ENCODE peak calls at places on chromosomes 2 and 18, in six cellular contexts. V is retinal pigment epithelial cell, B is astrocyte of the cerebellum, N is foreskin fibroblast, I is GM12865, J is left ventricle myocardium inferior. Y is an unnamed sample.

GRCh38 chr18:49768051-49768391 is 45.3 kb downstream of the ACAA2 start:
- DNase-seq in N (peak), B (peak), V (peak), J (peak), I (peak), Y (no peak)

GRCh38 chr18:519019-519879 is 18.7 kb upstream of the COLEC12 start:
- DNase-seq in V (no peak), N (peak), J (peak), I (peak), B (no peak), Y (no peak)

GRCh38 chr2:235394278-235394828 is 99.5 kb upstream of the AGAP1 start:
- DNase-seq in V (peak), I (no peak), B (peak), J (no peak), N (peak), Y (peak)

GRCh38 chr18:10051877-10052631 is 138.2 kb downstream of the VAPA start:
- DNase-seq in B (peak), V (no peak), N (peak), J (peak), I (no peak), Y (no peak)

GRCh38 chr2:227488045-227488444 is 16.1 kb downstream of the AGFG1 start:
- DNase-seq in I (no peak), V (no peak), B (no peak), J (no peak), N (no peak), Y (no peak)

GRCh38 chr2:37894601-37895000 is 30.5 kb upstream of the RMDN2 start:
- DNase-seq in V (no peak), I (no peak), B (peak), J (no peak), N (no peak), Y (no peak)

GRCh38 chr2:215532844-215533243 is 97.0 kb upstream of the FN1 start:
- DNase-seq in B (no peak), N (peak), J (no peak), V (no peak), I (no peak), Y (no peak)

GRCh38 chr2:216756435-216756834 is 61.1 kb upstream of the IGFBP5 start:
- DNase-seq in V (no peak), N (no peak), B (no peak), J (no peak), I (no peak), Y (no peak)

GRCh38 chr2:31066594-31066993 is 71.6 kb downstream of the GALNT14 start:
- DNase-seq in J (no peak), N (no peak), I (no peak), V (no peak), B (no peak), Y (no peak)

GRCh38 chr18:12336251-12336650 is 28.2 kb downstream of the TUBB6 start:
- DNase-seq in B (no peak), I (no peak), N (no peak), J (no peak), V (no peak), Y (peak)

GRCh38 chr18:34322365-34323289 is 97.9 kb upstream of the NOL4 start:
- DNase-seq in V (no peak), N (peak), I (peak), J (peak), B (peak), Y (peak)

GRCh38 chr2:185475868-185476267 is 262.7 kb upstream of the FSIP2 start:
- DNase-seq in J (no peak), I (no peak), V (no peak), N (no peak), B (no peak), Y (no peak)

GRCh38 chr2:1690056-1690775 is 54.1 kb downstream of the PXDN start:
- DNase-seq in B (no peak), V (peak), I (no peak), N (peak), J (no peak), Y (no peak)

GRCh38 chr2:88127888-88128653 is at the start of gene FABP1:
- DNase-seq in N (no peak), J (no peak), B (no peak), I (no peak), V (no peak), Y (no peak)

GRCh38 chr18:63320041-63320689 is 596 bp upstream of the BCL2 start:
- DNase-seq in I (peak), V (no peak), J (peak), B (peak), N (peak), Y (no peak)

DNA sequence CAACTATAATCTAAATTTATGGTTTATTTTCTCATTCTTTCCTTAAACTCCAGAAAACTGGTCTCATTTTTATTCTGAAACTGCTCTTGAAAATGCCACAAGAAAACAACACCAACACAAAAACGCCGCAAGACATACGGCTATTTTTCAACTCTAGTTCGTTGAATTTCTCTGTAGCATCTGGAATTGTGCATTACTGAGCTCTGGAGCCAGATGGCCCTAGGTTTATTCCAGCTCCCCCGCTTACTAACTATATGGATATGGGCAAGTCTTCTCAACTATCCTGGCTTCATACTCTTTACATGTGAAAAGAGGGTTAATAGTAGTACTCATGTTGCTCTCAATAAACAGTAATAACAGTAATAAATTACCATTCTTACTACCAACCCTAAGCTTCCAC is 19.9 kb downstream of the FAM98A start:
- DNase-seq in V (no peak), N (peak), J (no peak), I (no peak), B (no peak), Y (no peak)
- TF ChIP-seq CTCF in V (no peak), N (no peak), J (no peak), I (no peak), B (no peak), Y (no peak)

GRCh38 chr2:240413813-240414429 is 21.5 kb upstream of the GPC1 start:
- DNase-seq in J (no peak), N (no peak), B (no peak), V (no peak), I (no peak), Y (no peak)

GRCh38 chr2:240410808-240411207 is 24.7 kb upstream of the GPC1 start:
- DNase-seq in N (no peak), B (no peak), I (no peak), J (no peak), V (no peak), Y (no peak)

GRCh38 chr2:240412211-240412830 is 23.1 kb upstream of the GPC1 start:
- DNase-seq in N (no peak), B (no peak), J (no peak), I (no peak), V (no peak), Y (no peak)

GRCh38 chr2:240411261-240412160 is 24.0 kb upstream of the GPC1 start:
- DNase-seq in J (no peak), I (no peak), V (no peak), N (no peak), B (no peak), Y (no peak)

GRCh38 chr2:240412975-240413812 is 22.3 kb upstream of the GPC1 start:
- DNase-seq in J (no peak), N (no peak), V (no peak), B (no peak), I (no peak), Y (no peak)
- TF ChIP-seq CTCF in J (no peak), N (no peak), V (no peak), B (no peak), I (peak), Y (no peak)

DNA sequence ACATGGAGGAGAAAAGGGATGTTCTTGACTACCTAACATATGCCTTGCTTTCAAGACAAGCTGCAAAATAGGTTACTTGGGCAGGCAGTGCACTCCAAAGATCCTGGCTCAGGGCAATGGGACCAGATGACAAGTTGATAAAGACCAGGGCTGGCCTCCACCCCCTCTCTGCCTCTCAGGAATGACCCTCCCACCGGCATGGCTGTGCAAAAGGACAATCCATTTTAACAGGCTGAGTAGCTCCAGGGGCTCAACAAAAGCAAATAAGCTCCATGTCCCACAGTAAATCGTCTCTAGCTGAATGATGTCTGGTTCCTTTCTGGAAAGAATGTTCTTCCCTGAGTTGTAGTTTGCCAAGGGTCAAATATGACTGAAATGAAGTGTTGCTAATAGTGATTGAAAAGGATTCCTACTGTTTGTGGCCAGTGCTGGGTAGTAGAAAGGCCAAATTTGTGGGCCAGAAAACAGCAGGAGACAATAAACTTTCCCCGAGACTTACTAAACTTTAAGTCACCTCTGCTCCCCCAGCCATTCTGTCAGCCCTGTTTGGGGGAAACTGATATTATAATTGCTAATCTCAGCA is 434.4 kb upstream of the ETAA1 start:
- DNase-seq in J (no peak), V (no peak), N (no peak), B (peak), I (no peak), Y (no peak)
- TF ChIP-seq CTCF in J (no peak), V (no peak), N (no peak), B (no peak), I (no peak), Y (no peak)

GRCh38 chr2:131105156-131105949 is at the start of gene PLEKHB2:
- DNase-seq in I (peak), V (no peak), B (peak), N (peak), J (peak), Y (no peak)
- TF ChIP-seq CTCF in I (peak), V (peak), B (peak), N (no peak), J (peak), Y (peak)

DNA sequence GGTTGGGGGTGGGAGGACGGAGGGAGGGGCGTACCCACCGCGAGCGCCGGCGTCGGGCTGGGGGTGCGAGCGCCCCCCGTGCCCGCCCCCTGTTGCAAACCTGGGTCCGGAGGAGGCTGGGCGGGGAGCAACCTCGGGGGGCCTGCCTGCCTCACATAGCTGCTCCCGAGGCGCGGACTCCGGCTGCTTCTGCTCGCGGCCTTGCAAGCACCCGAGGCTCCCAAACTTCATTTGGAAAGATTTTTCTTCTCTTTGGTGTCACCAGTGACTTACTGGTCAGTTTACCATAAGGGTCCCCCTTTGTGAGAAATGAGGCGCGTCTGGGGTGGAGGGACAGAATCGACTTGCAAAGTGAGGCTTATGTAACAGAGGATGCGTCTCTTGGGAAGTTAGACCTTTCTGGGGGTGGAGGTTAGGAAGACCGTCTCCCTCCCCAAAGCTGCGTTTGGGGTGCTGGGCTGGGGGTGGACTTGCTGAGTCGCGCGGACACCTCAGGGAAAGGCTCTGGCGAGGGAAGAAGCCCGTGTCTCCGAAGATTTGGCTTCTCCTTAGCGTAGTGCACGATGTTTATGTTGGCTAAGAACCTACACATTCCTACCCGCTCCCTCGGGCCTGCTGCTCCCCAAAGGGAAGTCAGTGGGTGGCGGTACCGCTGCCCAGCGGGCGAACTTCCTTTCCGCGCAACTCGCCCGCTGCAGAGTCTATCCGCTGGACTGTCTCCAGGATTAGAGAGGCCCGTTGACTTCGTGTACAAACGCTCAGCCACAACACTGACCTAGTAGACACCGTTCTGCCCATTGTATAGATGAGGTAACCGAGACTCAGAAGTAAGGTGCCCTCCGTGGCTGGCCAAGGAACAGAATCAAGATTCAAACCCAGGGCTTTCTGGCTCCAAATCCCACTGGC is 575 bp downstream of the TMEM37 start:
- DNase-seq in J (no peak), V (no peak), B (peak), N (peak), I (no peak), Y (no peak)
- TF ChIP-seq CTCF in J (no peak), V (no peak), B (no peak), N (no peak), I (no peak), Y (no peak)

GRCh38 chr2:207231106-207231860 is 65.5 kb upstream of the KLF7 start:
- DNase-seq in N (no peak), J (no peak), B (no peak), V (no peak), I (no peak), Y (no peak)

GRCh38 chr2:207227749-207228145 is 62.0 kb upstream of the KLF7 start:
- DNase-seq in N (no peak), B (no peak), V (no peak), I (no peak), J (no peak), Y (no peak)

GRCh38 chr2:207229161-207229560 is 63.4 kb upstream of the KLF7 start:
- DNase-seq in B (no peak), I (no peak), N (no peak), V (no peak), J (no peak), Y (no peak)

GRCh38 chr2:207231962-207232361 is 66.2 kb upstream of the KLF7 start:
- DNase-seq in J (no peak), V (no peak), I (no peak), B (no peak), N (peak), Y (no peak)

DNA sequence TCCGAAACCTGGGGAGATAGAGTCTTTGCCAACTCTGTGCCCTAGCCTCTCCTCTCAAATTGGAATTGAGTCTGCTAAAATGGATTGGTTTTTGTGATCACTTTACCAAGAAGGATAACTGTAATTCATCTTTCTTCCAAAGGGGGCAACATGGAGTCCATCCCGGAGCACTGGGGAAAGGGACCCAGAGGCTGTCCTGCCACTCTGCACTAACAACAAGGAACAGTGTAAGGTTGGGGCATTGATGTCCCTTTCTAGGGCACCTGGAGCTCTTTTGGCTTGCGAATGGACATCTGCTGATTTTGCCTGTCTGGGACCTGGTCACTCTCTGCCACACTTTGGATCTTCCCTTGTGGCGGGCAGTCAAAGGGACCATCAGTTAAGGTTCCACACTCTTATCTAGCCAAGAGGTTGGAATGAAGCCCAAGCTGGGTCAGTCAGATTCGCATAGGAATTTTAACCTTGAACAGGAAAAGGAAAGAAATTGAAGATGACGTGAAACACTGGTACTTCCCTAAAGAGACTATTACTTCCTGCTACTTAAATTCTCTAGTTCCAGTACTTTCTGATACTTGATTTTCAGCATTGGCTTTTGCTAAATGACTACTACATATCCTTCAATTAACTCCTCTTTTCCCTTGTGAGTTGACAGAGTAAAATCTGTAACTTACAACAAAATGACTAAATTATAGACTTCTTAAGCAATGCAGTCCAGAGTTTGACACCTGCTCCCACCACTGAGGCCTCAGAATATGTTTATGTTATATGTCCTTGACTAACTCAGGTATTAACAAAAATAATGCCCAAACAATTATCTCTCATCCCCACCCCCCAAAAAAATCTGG is 64.7 kb upstream of the KLF7 start:
- DNase-seq in I (peak), N (no peak), B (no peak), V (no peak), J (no peak), Y (no peak)
- TF ChIP-seq CTCF in I (peak), N (peak), B (peak), V (peak), J (peak), Y (peak)

GRCh38 chr2:55620123-55620779 is 2.8 kb upstream of the PPP4R3B start:
- DNase-seq in I (peak), V (no peak), J (no peak), N (peak), B (no peak), Y (no peak)
- TF ChIP-seq CTCF in I (peak), V (peak), J (peak), N (no peak), B (peak), Y (peak)

DNA sequence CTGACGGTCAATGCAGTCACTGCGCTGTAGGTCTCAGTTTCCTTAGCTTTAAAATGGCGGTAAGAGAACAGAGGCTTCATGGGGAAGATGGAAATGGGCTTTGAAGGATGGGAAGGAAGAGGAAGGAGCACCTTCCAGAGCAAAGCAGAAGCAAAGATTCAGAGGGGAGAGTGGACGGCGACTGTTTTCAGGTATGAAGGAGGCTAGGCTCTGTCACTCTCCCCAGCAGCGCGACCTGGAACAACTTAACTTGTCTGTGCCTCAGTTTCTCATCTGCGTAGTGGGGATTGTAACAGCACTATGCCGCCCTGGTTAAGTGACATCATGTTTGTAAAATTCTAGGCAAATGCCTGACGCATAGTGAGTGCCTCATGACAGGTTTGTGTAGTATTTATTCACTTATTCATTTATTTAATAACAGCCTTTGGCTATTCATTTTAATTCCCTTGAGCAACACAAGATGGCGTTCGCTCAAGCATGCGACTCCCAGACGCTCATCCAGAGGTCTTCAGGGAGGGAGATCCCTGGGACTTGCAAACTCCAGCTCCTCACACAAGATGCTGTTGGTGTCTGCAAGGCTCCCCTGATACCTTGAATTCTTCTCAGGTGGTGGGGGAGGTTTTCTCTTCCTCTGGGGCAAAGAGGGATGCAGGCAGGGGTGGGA is 336.3 kb downstream of the DYSF start:
- DNase-seq in N (peak), B (no peak), J (no peak), V (no peak), I (no peak), Y (no peak)
- TF ChIP-seq CTCF in N (peak), B (no peak), J (no peak), V (peak), I (no peak), Y (no peak)

Y was measured in epithelial cell of proximal tubule.